ENCODE peak calls at places on chromosome 13, in six cellular contexts. R is transverse colon, V is pancreas, X is brain microvascular endothelial cell, L is fibroblast of lung, T is cardiac fibroblast. F is an unnamed sample.

GRCh38 chr13:49641810-49642291 is 13.5 kb downstream of the ARL11 start:
- DNase-seq in R (peak), V (peak), X (peak), L (peak), T (peak), F (peak)

GRCh38 chr13:38350114-38350617 is 515 bp downstream of the UFM1 start:
- DNase-seq in R (peak), V (peak), X (peak), L (peak), T (peak), F (peak)

GRCh38 chr13:48707405-48707804 is 53.7 kb downstream of the CYSLTR2 start:
- DNase-seq in R (no peak), V (no peak), X (no peak), L (no peak), T (no peak), F (no peak)

GRCh38 chr13:105874808-105875207 is 660.7 kb downstream of the EFNB2 start:
- DNase-seq in R (no peak), V (no peak), X (no peak), L (no peak), T (no peak), F (no peak)

GRCh38 chr13:67285611-67286010 is 55.5 kb upstream of the PCDH9 start:
- DNase-seq in R (no peak), V (no peak), X (no peak), L (no peak), T (no peak), F (no peak)

GRCh38 chr13:99657848-99658265 is 156.6 kb downstream of the TM9SF2 start:
- DNase-seq in R (no peak), V (no peak), X (peak), L (peak), T (peak), F (peak)

GRCh38 chr13:23020246-23020843 is 160.4 kb upstream of the SGCG start:
- DNase-seq in R (peak), V (no peak), X (peak), L (peak), T (peak), F (peak)

GRCh38 chr13:62280590-62280989 is 864.9 kb upstream of the PCDH20 start:
- DNase-seq in R (no peak), V (no peak), X (no peak), L (no peak), T (no peak), F (no peak)

GRCh38 chr13:21326155-21327030 is 132.7 kb downstream of the ZDHHC20 start:
- DNase-seq in R (peak), V (peak), X (peak), L (peak), T (peak), F (peak)

GRCh38 chr13:24215732-24216131 is 55.2 kb downstream of the SPATA13 start:
- DNase-seq in R (no peak), V (peak), X (no peak), L (peak), T (peak), F (peak)

GRCh38 chr13:30021611-30022010 is 171.2 kb upstream of the UBL3 start:
- DNase-seq in R (no peak), V (no peak), X (no peak), L (no peak), T (no peak), F (peak)

GRCh38 chr13:30545320-30545719 is 72.4 kb upstream of the USPL1 start:
- DNase-seq in R (no peak), V (no peak), X (no peak), L (no peak), T (no peak), F (no peak)

GRCh38 chr13:95492044-95492801 is 60.3 kb upstream of the CLDN10 start:
- DNase-seq in R (peak), V (no peak), X (no peak), L (no peak), T (no peak), F (no peak)

GRCh38 chr13:32639502-32640105 is 53.4 kb downstream of the PDS5B start:
- DNase-seq in R (peak), V (peak), X (peak), L (peak), T (peak), F (peak)

GRCh38 chr13:65940720-65941119 is 1289.4 kb downstream of the PCDH9 start:
- DNase-seq in R (no peak), V (no peak), X (no peak), L (no peak), T (no peak), F (no peak)

GRCh38 chr13:106714271-106714670 is 146.3 kb upstream of the ARGLU1 start:
- DNase-seq in R (no peak), V (no peak), X (no peak), L (no peak), T (no peak), F (no peak)

GRCh38 chr13:73307481-73307880 is 248.7 kb downstream of the KLF5 start:
- DNase-seq in R (peak), V (no peak), X (no peak), L (no peak), T (no peak), F (no peak)

GRCh38 chr13:68888832-68889231 is 1218.8 kb upstream of the ATXN8OS start:
- DNase-seq in R (no peak), V (no peak), X (no peak), L (no peak), T (no peak), F (no peak)

GRCh38 chr13:94811753-94812152 is 99.4 kb upstream of the SOX21 start:
- DNase-seq in R (no peak), V (no peak), X (no peak), L (no peak), T (no peak), F (no peak)

GRCh38 chr13:68667863-68668262 is 1437.7 kb upstream of the PCDH9 start:
- DNase-seq in R (no peak), V (no peak), X (no peak), L (no peak), T (no peak), F (no peak)

GRCh38 chr13:99704390-99704789 is 203.1 kb downstream of the TM9SF2 start:
- DNase-seq in R (no peak), V (no peak), X (no peak), L (no peak), T (no peak), F (no peak)

GRCh38 chr13:99655351-99656091 is 154.2 kb downstream of the TM9SF2 start:
- DNase-seq in R (no peak), V (no peak), X (peak), L (peak), T (peak), F (peak)

GRCh38 chr13:84902243-84902642 is 897.0 kb downstream of the SLITRK6 start:
- DNase-seq in R (no peak), V (no peak), X (no peak), L (no peak), T (no peak), F (no peak)

GRCh38 chr13:27419333-27419732 is 5.1 kb upstream of the GTF3A start:
- DNase-seq in R (no peak), V (no peak), X (no peak), L (no peak), T (no peak), F (no peak)

GRCh38 chr13:52159159-52159982 is at the start of gene NEK3:
- DNase-seq in R (peak), V (peak), X (peak), L (peak), T (peak), F (peak)

GRCh38 chr13:71240906-71241305 is 626.1 kb downstream of the DACH1 start:
- DNase-seq in R (no peak), V (no peak), X (peak), L (peak), T (peak), F (no peak)

GRCh38 chr13:71244181-71244580 is 622.8 kb downstream of the DACH1 start:
- DNase-seq in R (no peak), V (no peak), X (no peak), L (no peak), T (no peak), F (no peak)

GRCh38 chr13:71237332-71237731 is 629.7 kb downstream of the DACH1 start:
- DNase-seq in R (no peak), V (no peak), X (no peak), L (no peak), T (no peak), F (no peak)

GRCh38 chr13:71242191-71242590 is 624.8 kb downstream of the DACH1 start:
- DNase-seq in R (no peak), V (no peak), X (no peak), L (peak), T (peak), F (no peak)
- H3K4me3 ChIP-seq in R (no peak), V (no peak), X (no peak), L (no peak), T (no peak), F (no peak)

GRCh38 chr13:110683203-110683883 is 22.6 kb downstream of the CARS2 start:
- DNase-seq in R (no peak), V (no peak), X (no peak), L (no peak), T (peak), F (peak)
- TF ChIP-seq CTCF in R (peak), V (peak), X (peak), L (no peak), T (peak), F (peak)

GRCh38 chr13:44373247-44373600 is 400 bp upstream of the SERP2 start:
- DNase-seq in R (no peak), V (no peak), X (no peak), L (no peak), T (no peak), F (no peak)
- H3K4me3 ChIP-seq in R (peak), V (peak), X (peak), L (peak), T (peak), F (peak)

GRCh38 chr13:101157261-101157660 is 259.0 kb downstream of the NALCN start:
- DNase-seq in R (no peak), V (no peak), X (no peak), L (peak), T (no peak), F (no peak)

GRCh38 chr13:101152184-101152583 is 264.1 kb downstream of the NALCN start:
- DNase-seq in R (no peak), V (no peak), X (no peak), L (no peak), T (no peak), F (no peak)

GRCh38 chr13:101150998-101151397 is 265.3 kb downstream of the NALCN start:
- DNase-seq in R (no peak), V (no peak), X (peak), L (peak), T (peak), F (peak)

DNA sequence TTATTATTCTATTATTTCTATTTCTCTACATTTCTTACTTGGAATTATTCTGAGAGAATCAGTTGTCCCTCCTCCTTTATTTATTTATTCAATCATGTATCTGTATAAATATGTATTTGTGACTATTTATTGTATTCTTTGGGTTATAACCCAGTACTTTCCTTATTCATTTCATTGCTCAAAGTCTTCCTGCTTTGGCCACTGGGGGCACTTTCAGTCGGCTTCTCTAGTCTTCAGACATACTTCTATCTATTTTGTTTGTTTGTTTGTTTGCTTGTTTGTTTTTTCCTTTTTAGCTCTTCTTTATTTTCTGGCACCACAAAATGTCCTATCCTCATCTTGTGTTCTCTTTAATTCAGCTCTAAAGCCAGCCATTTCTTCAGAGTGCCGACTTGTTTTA is 260.4 kb downstream of the NALCN start:
- DNase-seq in R (no peak), V (no peak), X (no peak), L (no peak), T (no peak), F (peak)
- TF ChIP-seq CTCF in R (no peak), V (peak), X (peak), L (peak), T (peak), F (peak)

GRCh38 chr13:40508112-40508511 is 158.3 kb downstream of the FOXO1 start:
- DNase-seq in R (no peak), V (no peak), X (peak), L (peak), T (peak), F (peak)

GRCh38 chr13:40509876-40510275 is 156.6 kb downstream of the FOXO1 start:
- DNase-seq in R (no peak), V (no peak), X (no peak), L (no peak), T (no peak), F (peak)

GRCh38 chr13:40505196-40505595 is 161.2 kb downstream of the FOXO1 start:
- DNase-seq in R (no peak), V (no peak), X (no peak), L (peak), T (no peak), F (no peak)

GRCh38 chr13:40506592-40507446 is 159.6 kb downstream of the FOXO1 start:
- DNase-seq in R (no peak), V (no peak), X (no peak), L (no peak), T (no peak), F (no peak)

GRCh38 chr13:40508767-40509342 is 157.6 kb downstream of the FOXO1 start:
- DNase-seq in R (no peak), V (no peak), X (no peak), L (no peak), T (no peak), F (no peak)
- H3K4me3 ChIP-seq in R (no peak), V (no peak), X (no peak), L (no peak), T (no peak), F (no peak)

GRCh38 chr13:28753208-28753892 is 34.6 kb upstream of the SLC46A3 start:
- DNase-seq in R (peak), V (peak), X (peak), L (peak), T (peak), F (peak)
- TF ChIP-seq CTCF in R (peak), V (no peak), X (peak), L (no peak), T (no peak), F (no peak)

DNA sequence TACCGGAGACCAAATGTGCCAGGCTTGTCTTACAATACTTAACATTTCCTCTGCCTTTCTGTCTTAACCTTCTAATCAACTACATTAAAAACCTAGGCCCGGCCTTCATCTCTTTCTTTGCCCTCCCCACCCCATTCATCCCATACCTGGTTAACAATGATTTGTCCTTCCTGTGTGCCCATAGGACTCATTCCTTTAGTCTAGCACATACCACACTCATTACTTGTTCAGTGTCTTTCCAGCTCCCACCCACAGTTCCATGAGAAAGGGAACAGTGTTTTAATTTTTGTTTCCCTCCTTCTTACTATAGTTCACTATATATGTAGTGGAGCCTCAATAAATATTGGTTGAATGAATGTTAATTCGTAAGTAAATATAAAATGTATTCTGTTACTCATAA is 2.4 kb downstream of the CLN5 start:
- DNase-seq in R (no peak), V (no peak), X (no peak), L (peak), T (peak), F (no peak)
- H3K4me3 ChIP-seq in R (no peak), V (no peak), X (no peak), L (no peak), T (no peak), F (no peak)

GRCh38 chr13:19153782-19154450 is 27.7 kb downstream of the TUBA3C start:
- DNase-seq in R (no peak), V (no peak), X (no peak), L (no peak), T (no peak), F (no peak)
- TF ChIP-seq CTCF in R (no peak), V (no peak), X (no peak), L (no peak), T (no peak), F (no peak)

GRCh38 chr13:58950911-58951310 is 1212.8 kb downstream of the DIAPH3 start:
- DNase-seq in R (no peak), V (no peak), X (no peak), L (no peak), T (no peak), F (no peak)

GRCh38 chr13:58955546-58956385 is 1208.0 kb downstream of the DIAPH3 start:
- DNase-seq in R (no peak), V (no peak), X (no peak), L (no peak), T (no peak), F (no peak)

GRCh38 chr13:58949646-58950045 is 1214.1 kb downstream of the DIAPH3 start:
- DNase-seq in R (no peak), V (no peak), X (no peak), L (no peak), T (no peak), F (no peak)

DNA sequence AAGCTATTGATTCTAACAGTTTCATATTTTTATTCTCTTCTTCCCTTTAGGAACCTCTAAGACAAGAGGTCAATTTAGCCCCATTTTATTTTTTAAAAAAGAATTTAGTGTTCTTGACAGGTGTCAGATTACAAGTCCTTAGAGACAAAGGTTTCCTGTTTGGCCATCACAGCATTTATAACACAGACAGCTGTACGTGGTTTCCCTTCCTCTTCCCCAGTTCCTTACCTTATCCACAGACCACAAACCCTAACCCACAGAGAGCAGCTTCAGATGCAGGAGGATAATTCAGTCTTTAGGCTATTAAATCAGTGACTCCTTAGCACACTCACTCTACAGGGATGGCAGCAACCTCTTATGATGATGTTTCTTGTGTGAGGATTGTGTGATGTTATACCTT is 1210.1 kb downstream of the DIAPH3 start:
- DNase-seq in R (no peak), V (no peak), X (no peak), L (peak), T (no peak), F (no peak)
- H3K4me3 ChIP-seq in R (no peak), V (no peak), X (no peak), L (no peak), T (no peak), F (no peak)

GRCh38 chr13:79477968-79478367 is 3.0 kb upstream of the NDFIP2 start:
- DNase-seq in R (no peak), V (no peak), X (no peak), L (no peak), T (no peak), F (no peak)
- TF ChIP-seq CTCF in R (no peak), V (no peak), X (no peak), L (no peak), T (no peak), F (no peak)